ENCODE peak calls at places on chromosomes 7 and 10, in ten cellular contexts. D is spleen; H is astrocyte; O is CD4-positive, alpha-beta memory T cell; L is fibroblast of lung; V is OCI-LY7; P is trophoblast cell; E is heart right ventricle; N is CD8-positive, alpha-beta T cell; Z is heart left ventricle. A is an unnamed sample. For H3K36me3, the result is how much of the 10 kb centered on the place peaks cover.

GRCh38 chr7:94182066-94182465 is 177.9 kb upstream of the BET1 start:
- DNase-seq in D (no peak), H (peak), O (no peak), L (peak), V (no peak), P (peak), E (no peak), N (no peak), Z (no peak), A (no peak)

GRCh38 chr7:21358640-21359039 is 69.2 kb upstream of the SP4 start:
- DNase-seq in D (no peak), H (no peak), O (no peak), L (no peak), V (no peak), P (no peak), E (no peak), N (no peak), Z (no peak), A (no peak)

GRCh38 chr10:78405231-78405630 is 371.6 kb downstream of the RPS24 start:
- DNase-seq in D (no peak), H (peak), O (no peak), L (no peak), V (no peak), P (no peak), E (no peak), N (no peak), Z (no peak), A (peak)

GRCh38 chr10:119419931-119420330 is 122.6 kb downstream of the RGS10 start:
- DNase-seq in D (no peak), H (no peak), O (no peak), L (no peak), V (no peak), P (no peak), E (no peak), N (no peak), Z (no peak), A (no peak)

GRCh38 chr10:36489181-36489927 is 636.0 kb upstream of the ANKRD30A start:
- DNase-seq in D (no peak), H (no peak), O (no peak), L (no peak), V (no peak), P (no peak), E (peak), N (no peak), Z (peak), A (no peak)

GRCh38 chr7:24034251-24034650 is 249.7 kb upstream of the NPY start:
- DNase-seq in D (no peak), H (no peak), O (no peak), L (no peak), V (no peak), P (no peak), E (no peak), N (no peak), Z (no peak), A (no peak)

GRCh38 chr7:117715784-117716445 is 157.3 kb downstream of the CTTNBP2 start:
- DNase-seq in D (no peak), H (peak), O (no peak), L (peak), V (peak), P (peak), E (no peak), N (no peak), Z (no peak), A (no peak)

GRCh38 chr7:114083714-114084113 is 164.9 kb upstream of the PPP1R3A start:
- DNase-seq in D (no peak), H (no peak), O (no peak), L (no peak), V (no peak), P (no peak), E (no peak), N (no peak), Z (no peak), A (no peak)

GRCh38 chr7:150340024-150340749 is 1.2 kb downstream of the RARRES2 start:
- DNase-seq in D (no peak), H (peak), O (no peak), L (peak), V (no peak), P (no peak), E (peak), N (no peak), Z (no peak), A (no peak)

GRCh38 chr10:18104223-18104872 is 35.9 kb upstream of the CACNB2 start:
- DNase-seq in D (no peak), H (peak), O (peak), L (peak), V (peak), P (peak), E (peak), N (peak), Z (peak), A (peak)

GRCh38 chr10:28991738-28992270 is 297.1 kb upstream of the LYZL1 start:
- DNase-seq in D (no peak), H (peak), O (peak), L (peak), V (peak), P (peak), E (peak), N (peak), Z (peak), A (no peak)

GRCh38 chr10:72058989-72059842 is 29.1 kb downstream of the SPOCK2 start:
- DNase-seq in D (no peak), H (no peak), O (no peak), L (peak), V (no peak), P (no peak), E (no peak), N (no peak), Z (no peak), A (no peak)

GRCh38 chr10:89531359-89531758 is 4.0 kb downstream of the SLC16A12 start:
- DNase-seq in D (no peak), H (no peak), O (no peak), L (no peak), V (no peak), P (no peak), E (no peak), N (no peak), Z (no peak), A (no peak)

GRCh38 chr10:23449677-23450220 is 10.9 kb downstream of the OTUD1 start:
- DNase-seq in D (no peak), H (no peak), O (no peak), L (no peak), V (no peak), P (no peak), E (no peak), N (no peak), Z (no peak), A (no peak)

GRCh38 chr7:95469850-95470249 is 15.9 kb upstream of the ASB4 start:
- DNase-seq in D (no peak), H (no peak), O (no peak), L (no peak), V (peak), P (no peak), E (no peak), N (no peak), Z (no peak), A (no peak)

GRCh38 chr10:108358912-108359311 is 1194.4 kb upstream of the SORCS1 start:
- DNase-seq in D (no peak), H (peak), O (no peak), L (peak), V (no peak), P (peak), E (no peak), N (no peak), Z (no peak), A (no peak)

GRCh38 chr10:93591065-93591808 is 9.8 kb downstream of the RBP4 start:
- DNase-seq in D (no peak), H (no peak), O (no peak), L (no peak), V (no peak), P (no peak), E (no peak), N (no peak), Z (no peak), A (no peak)

GRCh38 chr10:70132098-70133029 is at the start of gene AIFM2:
- DNase-seq in D (peak), H (peak), O (peak), L (peak), V (no peak), P (peak), E (peak), N (peak), Z (peak), A (peak)

GRCh38 chr10:14385591-14386201 is 55.0 kb upstream of the FRMD4A start:
- DNase-seq in D (no peak), H (no peak), O (no peak), L (peak), V (no peak), P (no peak), E (no peak), N (no peak), Z (no peak), A (no peak)

GRCh38 chr10:29377333-29377961 is 88.6 kb downstream of the LYZL1 start:
- DNase-seq in D (no peak), H (no peak), O (peak), L (peak), V (peak), P (no peak), E (no peak), N (no peak), Z (no peak), A (no peak)

GRCh38 chr7:17325364-17325763 is 26.9 kb downstream of the AHR start:
- DNase-seq in D (no peak), H (peak), O (no peak), L (no peak), V (no peak), P (no peak), E (no peak), N (no peak), Z (no peak), A (no peak)

GRCh38 chr7:8442814-8443304 is 9.4 kb downstream of the NXPH1 start:
- DNase-seq in D (peak), H (peak), O (peak), L (peak), V (no peak), P (peak), E (peak), N (no peak), Z (peak), A (no peak)

GRCh38 chr7:152136623-152137022 is 111.1 kb downstream of the GALNT11 start:
- DNase-seq in D (no peak), H (peak), O (no peak), L (peak), V (no peak), P (peak), E (no peak), N (no peak), Z (no peak), A (no peak)

GRCh38 chr7:11243739-11244138 is 270.1 kb downstream of the PHF14 start:
- DNase-seq in D (no peak), H (no peak), O (no peak), L (no peak), V (no peak), P (no peak), E (no peak), N (no peak), Z (no peak), A (no peak)

GRCh38 chr10:128186959-128187787 is 61.0 kb upstream of the MKI67 start:
- DNase-seq in D (no peak), H (no peak), O (peak), L (no peak), V (no peak), P (no peak), E (no peak), N (peak), Z (no peak), A (no peak)

GRCh38 chr7:75892634-75893272 is 13.9 kb downstream of the RHBDD2 start:
- DNase-seq in D (no peak), H (peak), O (no peak), L (peak), V (no peak), P (peak), E (peak), N (no peak), Z (peak), A (no peak)

GRCh38 chr7:140222797-140223196 is 46.0 kb upstream of the KDM7A start:
- DNase-seq in D (peak), H (no peak), O (no peak), L (no peak), V (peak), P (no peak), E (no peak), N (no peak), Z (no peak), A (no peak)

GRCh38 chr10:43778571-43778970 is 129.9 kb upstream of the ZNF32 start:
- DNase-seq in D (no peak), H (no peak), O (no peak), L (no peak), V (no peak), P (no peak), E (no peak), N (no peak), Z (no peak), A (no peak)

GRCh38 chr10:14052926-14053325 is 277.8 kb downstream of the FRMD4A start:
- DNase-seq in D (no peak), H (no peak), O (no peak), L (no peak), V (no peak), P (no peak), E (no peak), N (no peak), Z (no peak), A (no peak)

GRCh38 chr10:121580276-121581116 is 17.7 kb downstream of the FGFR2 start:
- DNase-seq in D (no peak), H (no peak), O (no peak), L (no peak), V (no peak), P (no peak), E (no peak), N (no peak), Z (no peak), A (no peak)

GRCh38 chr7:128830231-128831177 is at the start of gene FLNC:
- DNase-seq in D (peak), H (peak), O (peak), L (peak), V (no peak), P (peak), E (peak), N (no peak), Z (peak), A (peak)

DNA sequence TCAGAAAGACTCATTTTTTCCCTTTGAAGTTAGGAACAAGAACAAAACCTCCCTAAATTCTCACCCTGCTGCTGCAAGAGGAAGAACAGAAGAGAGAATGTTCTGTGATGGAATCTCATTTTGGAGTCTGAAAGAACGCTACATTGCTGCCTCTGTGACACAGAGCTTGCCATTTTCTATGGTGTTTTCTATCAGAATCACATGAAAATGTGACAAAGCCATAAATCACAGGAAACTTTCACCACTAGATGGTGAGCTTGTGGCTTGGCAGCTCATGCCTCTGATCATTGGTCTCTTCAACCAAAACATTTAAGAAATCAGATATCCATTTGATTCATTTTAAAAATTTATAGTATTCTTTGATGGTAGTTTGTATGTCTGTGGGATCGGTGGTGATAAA is 82.9 kb downstream of the CADPS2 start:
- DNase-seq in D (no peak), H (peak), O (no peak), L (peak), V (peak), P (no peak), E (no peak), N (no peak), Z (no peak), A (no peak)
- H3K4me3 ChIP-seq in D (no peak), H (no peak), O (no peak), L (no peak), V (no peak), P (no peak), E (no peak), N (no peak), Z (no peak), A (no peak)

GRCh38 chr7:32941181-32941995 is 15.9 kb upstream of the FKBP9 start:
- DNase-seq in D (no peak), H (no peak), O (no peak), L (no peak), V (no peak), P (no peak), E (no peak), N (no peak), Z (no peak), A (no peak)
- H3K27ac ChIP-seq in D (peak), H (peak), O (no peak), L (peak), V (no peak), P (no peak), E (peak), N (no peak), Z (peak), A (peak)

GRCh38 chr10:124825702-124826101 is 24.1 kb downstream of the ABRAXAS2 start:
- DNase-seq in D (no peak), H (no peak), O (no peak), L (no peak), V (no peak), P (no peak), E (no peak), N (no peak), Z (no peak), A (no peak)

GRCh38 chr10:124830445-124830844 is 28.8 kb downstream of the ABRAXAS2 start:
- DNase-seq in D (no peak), H (no peak), O (no peak), L (no peak), V (no peak), P (peak), E (no peak), N (no peak), Z (no peak), A (no peak)

GRCh38 chr10:124824507-124824906 is 22.9 kb downstream of the ABRAXAS2 start:
- DNase-seq in D (no peak), H (no peak), O (no peak), L (no peak), V (no peak), P (no peak), E (no peak), N (no peak), Z (no peak), A (no peak)

GRCh38 chr10:124829447-124830115 is 28.0 kb downstream of the ABRAXAS2 start:
- DNase-seq in D (no peak), H (no peak), O (no peak), L (no peak), V (no peak), P (no peak), E (no peak), N (no peak), Z (no peak), A (no peak)

GRCh38 chr10:124827474-124827873 is 25.9 kb downstream of the ABRAXAS2 start:
- DNase-seq in D (no peak), H (no peak), O (peak), L (peak), V (peak), P (no peak), E (no peak), N (no peak), Z (no peak), A (no peak)
- H3K36me3 ChIP-seq in D (half or more), H (under half), O (under half), L (under half), V (half or more), P (under half), E (under half), N (under half), Z (half or more), A (under half)

GRCh38 chr7:44392618-44393010 is 67.2 kb upstream of the CAMK2B start:
- DNase-seq in D (no peak), H (no peak), O (no peak), L (no peak), V (no peak), P (no peak), E (no peak), N (no peak), Z (no peak), A (no peak)
- H3K4me3 ChIP-seq in D (no peak), H (no peak), O (no peak), L (no peak), V (no peak), P (no peak), E (no peak), N (no peak), Z (no peak), A (no peak)

A was measured in aorta.